ENCODE peak calls at places on chromosome 18, in nine cellular contexts. One of them, this sample, is unnamed.

GRCh38 chr18:79890638-79891037 is 60.8 kb downstream of the SLC66A2 start:
- DNase-seq in NCI-H510A treated with DMSO at 0.1 percent for 48 hours: no peak
- DNase-seq in Calu3: no peak
- DNase-seq in CD8-positive, alpha-beta T cell: no peak
- DNase-seq in cardiac muscle cell: no peak
- DNase-seq in stimulated activated CD4-positive, alpha-beta T cell treated with anti-CD3 and anti-CD28 coated beads, Interleukin-15, amount 100 ng/mL, for 1 hour: no peak
- DNase-seq in T-helper 2 cell: no peak
- DNase-seq in fibroblast of pulmonary artery: no peak
- DNase-seq in NCI-H524: no peak
- DNase-seq in this sample: no peak

GRCh38 chr18:5543854-5544389 is at the start of gene EPB41L3:
- DNase-seq in T-helper 2 cell: no peak
- DNase-seq in NCI-H510A treated with DMSO at 0.1 percent for 48 hours: peak
- DNase-seq in cardiac muscle cell: peak
- DNase-seq in NCI-H524: peak
- DNase-seq in Calu3: no peak
- DNase-seq in fibroblast of pulmonary artery: peak
- DNase-seq in CD8-positive, alpha-beta T cell: no peak
- DNase-seq in stimulated activated CD4-positive, alpha-beta T cell treated with anti-CD3 and anti-CD28 coated beads, Interleukin-15, amount 100 ng/mL, for 1 hour: no peak
- DNase-seq in this sample: no peak

GRCh38 chr18:22466608-22467390 is 49.1 kb upstream of the CTAGE1 start:
- DNase-seq in cardiac muscle cell: peak
- DNase-seq in Calu3: peak
- DNase-seq in NCI-H524: no peak
- DNase-seq in NCI-H510A treated with DMSO at 0.1 percent for 48 hours: no peak
- DNase-seq in stimulated activated CD4-positive, alpha-beta T cell treated with anti-CD3 and anti-CD28 coated beads, Interleukin-15, amount 100 ng/mL, for 1 hour: no peak
- DNase-seq in CD8-positive, alpha-beta T cell: no peak
- DNase-seq in T-helper 2 cell: no peak
- DNase-seq in fibroblast of pulmonary artery: peak
- DNase-seq in this sample: no peak

GRCh38 chr18:79465392-79465991 is 69.8 kb downstream of the NFATC1 start:
- DNase-seq in Calu3: no peak
- DNase-seq in cardiac muscle cell: no peak
- DNase-seq in NCI-H510A treated with DMSO at 0.1 percent for 48 hours: no peak
- DNase-seq in CD8-positive, alpha-beta T cell: no peak
- DNase-seq in NCI-H524: peak
- DNase-seq in fibroblast of pulmonary artery: no peak
- DNase-seq in T-helper 2 cell: no peak
- DNase-seq in stimulated activated CD4-positive, alpha-beta T cell treated with anti-CD3 and anti-CD28 coated beads, Interleukin-15, amount 100 ng/mL, for 1 hour: no peak
- DNase-seq in this sample: no peak

GRCh38 chr18:51448949-51449348 is 251.5 kb upstream of the MEX3C start:
- DNase-seq in cardiac muscle cell: peak
- DNase-seq in Calu3: no peak
- DNase-seq in NCI-H510A treated with DMSO at 0.1 percent for 48 hours: no peak
- DNase-seq in fibroblast of pulmonary artery: peak
- DNase-seq in T-helper 2 cell: no peak
- DNase-seq in CD8-positive, alpha-beta T cell: no peak
- DNase-seq in stimulated activated CD4-positive, alpha-beta T cell treated with anti-CD3 and anti-CD28 coated beads, Interleukin-15, amount 100 ng/mL, for 1 hour: no peak
- DNase-seq in NCI-H524: no peak
- DNase-seq in this sample: no peak

GRCh38 chr18:9796933-9797549 is 88.7 kb upstream of the TXNDC2 start:
- DNase-seq in CD8-positive, alpha-beta T cell: no peak
- DNase-seq in cardiac muscle cell: no peak
- DNase-seq in T-helper 2 cell: no peak
- DNase-seq in Calu3: no peak
- DNase-seq in fibroblast of pulmonary artery: no peak
- DNase-seq in NCI-H524: no peak
- DNase-seq in NCI-H510A treated with DMSO at 0.1 percent for 48 hours: peak
- DNase-seq in stimulated activated CD4-positive, alpha-beta T cell treated with anti-CD3 and anti-CD28 coated beads, Interleukin-15, amount 100 ng/mL, for 1 hour: no peak
- DNase-seq in this sample: no peak

GRCh38 chr18:22318745-22319407 is 98.8 kb downstream of the CTAGE1 start:
- DNase-seq in NCI-H510A treated with DMSO at 0.1 percent for 48 hours: no peak
- DNase-seq in T-helper 2 cell: no peak
- DNase-seq in Calu3: no peak
- DNase-seq in fibroblast of pulmonary artery: peak
- DNase-seq in cardiac muscle cell: peak
- DNase-seq in stimulated activated CD4-positive, alpha-beta T cell treated with anti-CD3 and anti-CD28 coated beads, Interleukin-15, amount 100 ng/mL, for 1 hour: no peak
- DNase-seq in NCI-H524: no peak
- DNase-seq in CD8-positive, alpha-beta T cell: no peak
- DNase-seq in this sample: no peak

GRCh38 chr18:23291456-23292205 is 156.3 kb downstream of the CABLES1 start:
- DNase-seq in fibroblast of pulmonary artery: peak
- DNase-seq in Calu3: no peak
- DNase-seq in T-helper 2 cell: no peak
- DNase-seq in NCI-H524: peak
- DNase-seq in CD8-positive, alpha-beta T cell: no peak
- DNase-seq in cardiac muscle cell: peak
- DNase-seq in stimulated activated CD4-positive, alpha-beta T cell treated with anti-CD3 and anti-CD28 coated beads, Interleukin-15, amount 100 ng/mL, for 1 hour: no peak
- DNase-seq in NCI-H510A treated with DMSO at 0.1 percent for 48 hours: peak
- DNase-seq in this sample: peak

GRCh38 chr18:13026583-13027270 is 35.6 kb downstream of the CEP192 start:
- DNase-seq in fibroblast of pulmonary artery: peak
- DNase-seq in cardiac muscle cell: no peak
- DNase-seq in T-helper 2 cell: no peak
- DNase-seq in NCI-H524: no peak
- DNase-seq in NCI-H510A treated with DMSO at 0.1 percent for 48 hours: no peak
- DNase-seq in stimulated activated CD4-positive, alpha-beta T cell treated with anti-CD3 and anti-CD28 coated beads, Interleukin-15, amount 100 ng/mL, for 1 hour: no peak
- DNase-seq in CD8-positive, alpha-beta T cell: no peak
- DNase-seq in Calu3: no peak
- DNase-seq in this sample: no peak

GRCh38 chr18:29164020-29164706 is 987.2 kb upstream of the CDH2 start:
- DNase-seq in fibroblast of pulmonary artery: peak
- DNase-seq in T-helper 2 cell: no peak
- DNase-seq in cardiac muscle cell: peak
- DNase-seq in NCI-H510A treated with DMSO at 0.1 percent for 48 hours: no peak
- DNase-seq in NCI-H524: no peak
- DNase-seq in CD8-positive, alpha-beta T cell: no peak
- DNase-seq in Calu3: no peak
- DNase-seq in stimulated activated CD4-positive, alpha-beta T cell treated with anti-CD3 and anti-CD28 coated beads, Interleukin-15, amount 100 ng/mL, for 1 hour: no peak
- DNase-seq in this sample: no peak

GRCh38 chr18:56431551-56431950 is 206.8 kb downstream of the TXNL1 start:
- DNase-seq in fibroblast of pulmonary artery: no peak
- DNase-seq in T-helper 2 cell: no peak
- DNase-seq in NCI-H510A treated with DMSO at 0.1 percent for 48 hours: peak
- DNase-seq in Calu3: peak
- DNase-seq in stimulated activated CD4-positive, alpha-beta T cell treated with anti-CD3 and anti-CD28 coated beads, Interleukin-15, amount 100 ng/mL, for 1 hour: no peak
- DNase-seq in cardiac muscle cell: no peak
- DNase-seq in NCI-H524: no peak
- DNase-seq in CD8-positive, alpha-beta T cell: no peak
- DNase-seq in this sample: no peak

GRCh38 chr18:48786621-48787522 is 163.9 kb downstream of the SMAD7 start:
- DNase-seq in Calu3: no peak
- DNase-seq in NCI-H524: no peak
- DNase-seq in fibroblast of pulmonary artery: no peak
- DNase-seq in CD8-positive, alpha-beta T cell: no peak
- DNase-seq in cardiac muscle cell: no peak
- DNase-seq in stimulated activated CD4-positive, alpha-beta T cell treated with anti-CD3 and anti-CD28 coated beads, Interleukin-15, amount 100 ng/mL, for 1 hour: no peak
- DNase-seq in T-helper 2 cell: no peak
- DNase-seq in NCI-H510A treated with DMSO at 0.1 percent for 48 hours: no peak
- DNase-seq in this sample: peak

GRCh38 chr18:48020337-48021250 is 90.1 kb upstream of the SMAD2 start:
- DNase-seq in NCI-H510A treated with DMSO at 0.1 percent for 48 hours: no peak
- DNase-seq in CD8-positive, alpha-beta T cell: no peak
- DNase-seq in T-helper 2 cell: no peak
- DNase-seq in NCI-H524: no peak
- DNase-seq in cardiac muscle cell: no peak
- DNase-seq in fibroblast of pulmonary artery: no peak
- DNase-seq in stimulated activated CD4-positive, alpha-beta T cell treated with anti-CD3 and anti-CD28 coated beads, Interleukin-15, amount 100 ng/mL, for 1 hour: no peak
- DNase-seq in Calu3: no peak
- DNase-seq in this sample: no peak

GRCh38 chr18:42882146-42882545 is 233.3 kb downstream of the RIT2 start:
- DNase-seq in fibroblast of pulmonary artery: no peak
- DNase-seq in CD8-positive, alpha-beta T cell: no peak
- DNase-seq in cardiac muscle cell: no peak
- DNase-seq in T-helper 2 cell: no peak
- DNase-seq in Calu3: no peak
- DNase-seq in NCI-H510A treated with DMSO at 0.1 percent for 48 hours: no peak
- DNase-seq in NCI-H524: peak
- DNase-seq in stimulated activated CD4-positive, alpha-beta T cell treated with anti-CD3 and anti-CD28 coated beads, Interleukin-15, amount 100 ng/mL, for 1 hour: no peak
- DNase-seq in this sample: no peak

GRCh38 chr18:22342625-22343024 is 75.1 kb downstream of the CTAGE1 start:
- DNase-seq in stimulated activated CD4-positive, alpha-beta T cell treated with anti-CD3 and anti-CD28 coated beads, Interleukin-15, amount 100 ng/mL, for 1 hour: no peak
- DNase-seq in Calu3: peak
- DNase-seq in fibroblast of pulmonary artery: peak
- DNase-seq in NCI-H510A treated with DMSO at 0.1 percent for 48 hours: no peak
- DNase-seq in T-helper 2 cell: no peak
- DNase-seq in cardiac muscle cell: peak
- DNase-seq in NCI-H524: no peak
- DNase-seq in CD8-positive, alpha-beta T cell: no peak
- DNase-seq in this sample: no peak

GRCh38 chr18:32081881-32082280 is 9.8 kb upstream of the RNF138 start:
- DNase-seq in T-helper 2 cell: no peak
- DNase-seq in fibroblast of pulmonary artery: peak
- DNase-seq in NCI-H510A treated with DMSO at 0.1 percent for 48 hours: no peak
- DNase-seq in stimulated activated CD4-positive, alpha-beta T cell treated with anti-CD3 and anti-CD28 coated beads, Interleukin-15, amount 100 ng/mL, for 1 hour: no peak
- DNase-seq in NCI-H524: no peak
- DNase-seq in Calu3: no peak
- DNase-seq in CD8-positive, alpha-beta T cell: no peak
- DNase-seq in cardiac muscle cell: peak
- DNase-seq in this sample: no peak

GRCh38 chr18:7608174-7608550 is 41.0 kb downstream of the PTPRM start:
- DNase-seq in Calu3: no peak
- DNase-seq in CD8-positive, alpha-beta T cell: no peak
- DNase-seq in T-helper 2 cell: no peak
- DNase-seq in NCI-H524: no peak
- DNase-seq in stimulated activated CD4-positive, alpha-beta T cell treated with anti-CD3 and anti-CD28 coated beads, Interleukin-15, amount 100 ng/mL, for 1 hour: no peak
- DNase-seq in fibroblast of pulmonary artery: peak
- DNase-seq in cardiac muscle cell: peak
- DNase-seq in NCI-H510A treated with DMSO at 0.1 percent for 48 hours: no peak
- DNase-seq in this sample: no peak

GRCh38 chr18:51211552-51211951 is 14.1 kb upstream of the MEX3C start:
- DNase-seq in Calu3: peak
- DNase-seq in NCI-H524: no peak
- DNase-seq in CD8-positive, alpha-beta T cell: no peak
- DNase-seq in stimulated activated CD4-positive, alpha-beta T cell treated with anti-CD3 and anti-CD28 coated beads, Interleukin-15, amount 100 ng/mL, for 1 hour: no peak
- DNase-seq in fibroblast of pulmonary artery: peak
- DNase-seq in T-helper 2 cell: no peak
- DNase-seq in NCI-H510A treated with DMSO at 0.1 percent for 48 hours: no peak
- DNase-seq in cardiac muscle cell: peak
- DNase-seq in this sample: peak

GRCh38 chr18:10035306-10035991 is 121.6 kb downstream of the VAPA start:
- DNase-seq in stimulated activated CD4-positive, alpha-beta T cell treated with anti-CD3 and anti-CD28 coated beads, Interleukin-15, amount 100 ng/mL, for 1 hour: no peak
- DNase-seq in NCI-H510A treated with DMSO at 0.1 percent for 48 hours: peak
- DNase-seq in T-helper 2 cell: no peak
- DNase-seq in CD8-positive, alpha-beta T cell: no peak
- DNase-seq in fibroblast of pulmonary artery: no peak
- DNase-seq in cardiac muscle cell: no peak
- DNase-seq in Calu3: peak
- DNase-seq in NCI-H524: peak
- DNase-seq in this sample: no peak

This sample was measured in breast epithelium.